ENCODE peak calls at places on chromosomes 12 and 14, in six cellular contexts. G, F, K, Y, M and S are unnamed samples.

GRCh38 chr12:52833922-52834726 is at the start of gene KRT79:
- DNase-seq in G (no peak), F (no peak), Y (no peak), K (no peak), M (no peak), S (no peak)

GRCh38 chr12:12017135-12017581 is 53.6 kb upstream of the BCL2L14 start:
- DNase-seq in K (no peak), F (peak; percentile 74), G (no peak), M (no peak), Y (no peak), S (no peak)

GRCh38 chr14:90495357-90496276 is 98.8 kb downstream of the CALM1 start:
- DNase-seq in M (peak; percentile 60), Y (peak; percentile 53), F (peak; percentile 28), K (no peak), G (peak; percentile 75), S (peak; percentile 67)

GRCh38 chr14:87430810-87431209 is 562.2 kb downstream of the GALC start:
- DNase-seq in Y (peak; percentile 21), M (no peak), K (no peak), F (no peak), G (peak; percentile 75), S (peak; percentile 41)

GRCh38 chr14:70771781-70772212 is 37.5 kb downstream of the MAP3K9 start:
- DNase-seq in F (no peak), Y (no peak), K (no peak), G (no peak), M (no peak), S (no peak)

GRCh38 chr12:50033317-50033679 is 8.0 kb upstream of the RACGAP1 start:
- DNase-seq in M (no peak), G (no peak), K (no peak), F (no peak), Y (no peak), S (no peak)

GRCh38 chr14:105281354-105282097 is 19.3 kb downstream of the BRF1 start:
- DNase-seq in M (peak; percentile 24), G (peak; percentile 83), Y (peak; percentile 46), K (no peak), F (peak; percentile 70), S (peak; percentile 62)

GRCh38 chr14:104968541-104969401 is 9.4 kb downstream of the AHNAK2 start:
- DNase-seq in K (no peak), M (no peak), G (no peak), Y (no peak), F (peak; percentile 51), S (peak; percentile 79)

GRCh38 chr12:69500631-69501030 is 30.4 kb downstream of the FRS2 start:
- DNase-seq in Y (no peak), F (no peak), K (no peak), M (no peak), G (peak; percentile 50), S (no peak)

GRCh38 chr12:31524791-31525495 is 66.0 kb downstream of the DENND5B start:
- DNase-seq in F (no peak), K (peak; percentile 67), Y (no peak), M (no peak), G (peak; percentile 79), S (no peak)

GRCh38 chr14:94823556-94824341 is 53.8 kb upstream of the GSC start:
- DNase-seq in K (no peak), G (no peak), F (no peak), M (peak; percentile 10), Y (peak; percentile 65), S (peak; percentile 31)

GRCh38 chr12:43758247-43758727 is 303 bp downstream of the PUS7L start:
- DNase-seq in Y (peak; percentile 37), M (peak; percentile 43), K (peak; percentile 17), F (peak; percentile 47), G (peak; percentile 38), S (no peak)

GRCh38 chr14:28763914-28764848 is 2.4 kb upstream of the FOXG1 start:
- DNase-seq in F (no peak), Y (no peak), M (no peak), G (no peak), K (no peak), S (no peak)

GRCh38 chr12:56631790-56632700 is 1.9 kb upstream of the BAZ2A start:
- DNase-seq in Y (peak; percentile 14), K (no peak), G (peak; percentile 30), M (peak; percentile 83), F (peak; percentile 82), S (peak; percentile 34)

GRCh38 chr14:73723799-73724621 is 9.8 kb upstream of the PNMA1 start:
- DNase-seq in G (peak; percentile 97), M (peak; percentile 26), F (peak; percentile 45), Y (no peak), K (no peak), S (peak; percentile 74)

GRCh38 chr14:51873221-51873893 is 12.9 kb downstream of the GNG2 start:
- DNase-seq in F (peak; percentile 33), M (no peak), G (peak; percentile 98), K (peak; percentile 94), Y (no peak), S (peak; percentile 86)

GRCh38 chr14:23079716-23080115 is 15.2 kb downstream of the ACIN1 start:
- DNase-seq in Y (no peak), K (no peak), G (peak; percentile 52), M (no peak), F (no peak), S (no peak)

GRCh38 chr14:104355101-104355691 is 216.8 kb downstream of the KIF26A start:
- DNase-seq in K (no peak), Y (no peak), M (peak; percentile 23), G (no peak), F (no peak), S (no peak)

GRCh38 chr12:68306564-68306963 is 25.6 kb downstream of the MDM1 start:
- DNase-seq in G (no peak), Y (no peak), M (no peak), F (no peak), K (peak; percentile 30), S (no peak)

GRCh38 chr14:78143489-78144145 is 26.6 kb upstream of the NRXN3 start:
- DNase-seq in Y (no peak), G (peak; percentile 26), K (no peak), M (peak; percentile 17), F (no peak), S (peak; percentile 73)

GRCh38 chr14:69263364-69263763 is 3.4 kb downstream of the GALNT16 start:
- DNase-seq in Y (no peak), G (peak; percentile 93), K (no peak), F (peak; percentile 53), M (no peak), S (no peak)

GRCh38 chr12:12425616-12426015 is 68.7 kb downstream of the BORCS5 start:
- DNase-seq in F (no peak), M (no peak), G (peak; percentile 71), K (no peak), Y (no peak), S (no peak)

GRCh38 chr14:34361504-34362011 is 100.5 kb downstream of the SPTSSA start:
- DNase-seq in G (peak; percentile 11), K (no peak), M (no peak), Y (no peak), F (no peak), S (no peak)

GRCh38 chr14:61444215-61444768 is 122.9 kb downstream of the PRKCH start:
- DNase-seq in F (no peak), Y (no peak), K (no peak), M (no peak), G (no peak), S (no peak)

GRCh38 chr12:79547044-79547734 is 143.6 kb downstream of the PAWR start:
- DNase-seq in Y (peak; percentile 93), K (no peak), M (no peak), G (peak; percentile 82), F (no peak), S (peak; percentile 81)

GRCh38 chr12:79725987-79726386 is 35.2 kb upstream of the PAWR start:
- DNase-seq in K (no peak), Y (no peak), G (peak; percentile 84), F (no peak), M (no peak), S (no peak)

GRCh38 chr14:82837611-82838140 is 1304.0 kb upstream of the SEL1L start:
- DNase-seq in G (no peak), F (no peak), K (no peak), Y (no peak), M (no peak), S (no peak)
- TF ChIP-seq SMC3 in G (no peak), F (no peak), K (no peak), Y (no peak), M (no peak), S (no peak)

GRCh38 chr14:101603096-101603495 is 41.8 kb downstream of the DIO3 start:
- DNase-seq in M (no peak), K (no peak), F (no peak), Y (no peak), G (no peak), S (no peak)

GRCh38 chr14:101604228-101604934 is 43.1 kb downstream of the DIO3 start:
- DNase-seq in K (no peak), G (no peak), F (no peak), M (no peak), Y (no peak), S (no peak)

GRCh38 chr14:101601603-101602465 is 40.5 kb downstream of the DIO3 start:
- DNase-seq in Y (no peak), M (no peak), F (no peak), K (no peak), G (no peak), S (no peak)

GRCh38 chr14:101600891-101601602 is 39.8 kb downstream of the DIO3 start:
- DNase-seq in F (no peak), K (no peak), G (no peak), Y (no peak), M (no peak), S (no peak)

GRCh38 chr14:101602466-101602840 is 41.2 kb downstream of the DIO3 start:
- DNase-seq in M (no peak), F (no peak), G (no peak), K (no peak), Y (no peak), S (no peak)
- TF ChIP-seq SMC3 in M (no peak), F (no peak), G (no peak), K (no peak), Y (no peak), S (no peak)

GRCh38 chr12:92627511-92627910 is 75.3 kb upstream of the PLEKHG7 start:
- DNase-seq in Y (no peak), K (no peak), M (no peak), G (no peak), F (no peak), S (no peak)

GRCh38 chr12:92634730-92635129 is 68.1 kb upstream of the PLEKHG7 start:
- DNase-seq in K (no peak), F (no peak), Y (no peak), M (no peak), G (no peak), S (no peak)

GRCh38 chr12:92628476-92628875 is 74.3 kb upstream of the PLEKHG7 start:
- DNase-seq in Y (no peak), K (no peak), F (no peak), G (peak; percentile 87), M (no peak), S (no peak)

GRCh38 chr12:92625639-92626310 is 77.0 kb upstream of the PLEKHG7 start:
- DNase-seq in M (no peak), G (no peak), K (no peak), F (no peak), Y (no peak), S (no peak)

GRCh38 chr12:92629349-92630065 is 73.3 kb upstream of the PLEKHG7 start:
- DNase-seq in Y (no peak), F (no peak), G (peak; percentile 58), K (no peak), M (no peak), S (no peak)
- TF ChIP-seq SMC3 in Y (no peak), F (no peak), G (no peak), K (no peak), M (no peak), S (no peak)

DNA sequence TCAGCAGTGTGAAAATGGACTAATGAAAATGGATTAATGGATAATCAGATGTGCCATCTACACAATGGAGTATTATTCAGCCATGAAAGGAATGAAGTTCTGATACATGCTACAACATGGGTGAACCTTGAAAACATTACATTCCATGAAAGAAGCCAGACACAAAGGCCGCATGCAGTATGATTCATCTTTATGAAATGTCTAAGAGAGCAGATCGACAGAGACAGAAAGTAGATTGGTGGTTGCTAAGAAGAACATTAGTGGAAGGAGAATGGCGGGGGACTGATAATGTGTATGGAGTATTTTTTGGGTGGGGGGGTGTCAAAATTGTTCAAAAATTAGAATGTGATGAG is 47.3 kb downstream of the PRKAB1 start:
- DNase-seq in G (peak; percentile 7), Y (peak; percentile 6), F (no peak), K (no peak), M (no peak), S (no peak)
- TF ChIP-seq SMC3 in G (no peak), Y (no peak), F (no peak), K (no peak), M (no peak), S (no peak)